ENCODE peak calls at places on chromosome 14, in ten cellular contexts. V is uterus; D is aorta; E is A549; M is right cardiac atrium; F is AG04450; H is upper lobe of right lung; L is CD8-positive, alpha-beta memory T cell; P is dorsolateral prefrontal cortex; T is mesenchymal stem cell. K is an unnamed sample.

GRCh38 chr14:69708586-69709169 is 58.3 kb upstream of the SRSF5 start:
- DNase-seq in F (no peak), V (no peak), T (no peak), L (no peak), H (no peak), P (peak; percentile 64), D (no peak), M (no peak), E (no peak), K (no peak)

GRCh38 chr14:75242546-75243273 is 35.9 kb upstream of the FOS start:
- DNase-seq in V (no peak), H (peak; percentile 37), D (no peak), L (no peak), E (no peak), F (peak; percentile 69), M (peak; percentile 63), P (no peak), T (peak; percentile 70), K (no peak)

GRCh38 chr14:21300892-21301291 is 21.0 kb downstream of the RPGRIP1 start:
- DNase-seq in P (no peak), V (no peak), F (no peak), T (no peak), E (no peak), M (peak; percentile 18), L (peak; percentile 51), H (peak; percentile 66), D (no peak), K (no peak)

GRCh38 chr14:45156067-45156466 is 20.3 kb downstream of the FANCM start:
- DNase-seq in P (no peak), D (no peak), T (no peak), V (no peak), L (no peak), F (no peak), E (no peak), H (no peak), M (no peak), K (no peak)

GRCh38 chr14:102575479-102576428 is 16.7 kb upstream of the RCOR1 start:
- DNase-seq in P (no peak), L (no peak), E (no peak), H (no peak), T (no peak), F (no peak), D (no peak), M (no peak), V (no peak), K (no peak)

GRCh38 chr14:24071144-24071697 is at the start of gene CPNE6:
- DNase-seq in V (no peak), H (no peak), M (no peak), F (no peak), D (peak; percentile 37), P (peak; percentile 69), L (no peak), E (no peak), T (no peak), K (no peak)

GRCh38 chr14:35687335-35687939 is 121.7 kb downstream of the RALGAPA1 start:
- DNase-seq in T (peak; percentile 63), P (peak; percentile 43), E (peak; percentile 4), V (no peak), F (peak; percentile 27), D (no peak), L (no peak), H (no peak), M (no peak), K (no peak)

GRCh38 chr14:46490150-46490769 is 161.3 kb downstream of the RPL10L start:
- DNase-seq in D (no peak), T (peak; percentile 45), M (no peak), F (no peak), L (no peak), H (no peak), P (no peak), E (no peak), V (no peak), K (no peak)

GRCh38 chr14:102097441-102098135 is 10.7 kb upstream of the HSP90AA1 start:
- DNase-seq in T (no peak), E (no peak), D (no peak), L (no peak), P (no peak), M (no peak), F (no peak), V (no peak), H (peak; percentile 26), K (no peak)

GRCh38 chr14:37594916-37595808 is at the start of the genes FOXA1 and TTC6:
- DNase-seq in T (peak; percentile 47), F (no peak), L (no peak), P (no peak), E (peak; percentile 53), V (no peak), H (peak; percentile 88), M (no peak), D (no peak), K (no peak)

GRCh38 chr14:102427642-102428041 is 64.9 kb downstream of the TECPR2 start:
- DNase-seq in F (no peak), T (no peak), H (peak; percentile 46), V (no peak), E (no peak), P (no peak), L (no peak), D (no peak), M (no peak), K (no peak)

GRCh38 chr14:72753044-72753710 is 140.7 kb downstream of the DPF3 start:
- DNase-seq in P (no peak), M (no peak), T (no peak), L (no peak), H (no peak), D (no peak), E (no peak), F (no peak), V (no peak), K (no peak)

GRCh38 chr14:100586520-100587247 is 533 bp downstream of the BEGAIN start:
- DNase-seq in V (peak; percentile 4), L (peak; percentile 40), P (no peak), D (peak; percentile 48), F (no peak), M (peak; percentile 16), T (no peak), E (peak; percentile 51), H (peak; percentile 66), K (no peak)

GRCh38 chr14:79549515-79549914 is 661.8 kb downstream of the DIO2 start:
- DNase-seq in M (no peak), E (no peak), D (no peak), F (no peak), T (peak; percentile 20), V (no peak), H (no peak), L (no peak), P (no peak), K (no peak)

GRCh38 chr14:86334355-86334754 is 804.4 kb downstream of the FLRT2 start:
- DNase-seq in V (no peak), P (no peak), M (no peak), H (no peak), T (peak; percentile 44), F (peak; percentile 3), D (no peak), L (no peak), E (no peak), K (no peak)
- H3K27ac ChIP-seq in V (no peak overlapping the region), P (no peak overlapping the region), M (no peak overlapping the region), H (no peak overlapping the region), T (no peak overlapping the region), F (no peak overlapping the region), D (no peak overlapping the region), L (no peak overlapping the region), E (no peak overlapping the region), K (no peak overlapping the region)

DNA sequence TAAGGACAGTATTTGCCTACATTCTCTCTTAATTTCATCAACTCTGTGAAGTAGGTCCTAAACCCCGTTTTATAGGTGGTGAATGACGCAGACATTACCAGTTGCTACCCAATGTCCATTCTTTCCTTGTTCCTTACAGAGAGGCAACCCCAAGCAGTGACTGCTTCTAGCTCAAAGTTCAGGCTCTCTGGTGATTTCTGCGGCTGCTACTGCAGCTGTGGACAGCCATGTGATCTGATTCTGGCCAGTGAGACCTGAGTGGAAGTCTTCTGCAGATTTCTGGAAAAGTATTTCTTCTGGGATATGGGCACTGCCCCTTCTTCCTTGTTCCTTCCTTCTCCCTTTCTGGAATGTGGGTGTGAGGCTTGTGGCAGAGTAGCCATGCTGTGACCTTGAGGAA is 82.9 kb downstream of the ARF6 start:
- DNase-seq in P (no peak), T (no peak), F (no peak), E (no peak), D (no peak), L (no peak), H (no peak), M (no peak), V (no peak), K (no peak)
- H3K27ac ChIP-seq in P (no peak overlapping the region), T (peak overlapping the region; percentile 93), F (peak overlapping the region; percentile 57), E (peak overlapping the region; percentile 88), D (peak overlapping the region; percentile 98), L (no peak overlapping the region), H (no peak overlapping the region), M (no peak overlapping the region), V (peak overlapping the region; percentile 8), K (peak overlapping the region; percentile 14)

DNA sequence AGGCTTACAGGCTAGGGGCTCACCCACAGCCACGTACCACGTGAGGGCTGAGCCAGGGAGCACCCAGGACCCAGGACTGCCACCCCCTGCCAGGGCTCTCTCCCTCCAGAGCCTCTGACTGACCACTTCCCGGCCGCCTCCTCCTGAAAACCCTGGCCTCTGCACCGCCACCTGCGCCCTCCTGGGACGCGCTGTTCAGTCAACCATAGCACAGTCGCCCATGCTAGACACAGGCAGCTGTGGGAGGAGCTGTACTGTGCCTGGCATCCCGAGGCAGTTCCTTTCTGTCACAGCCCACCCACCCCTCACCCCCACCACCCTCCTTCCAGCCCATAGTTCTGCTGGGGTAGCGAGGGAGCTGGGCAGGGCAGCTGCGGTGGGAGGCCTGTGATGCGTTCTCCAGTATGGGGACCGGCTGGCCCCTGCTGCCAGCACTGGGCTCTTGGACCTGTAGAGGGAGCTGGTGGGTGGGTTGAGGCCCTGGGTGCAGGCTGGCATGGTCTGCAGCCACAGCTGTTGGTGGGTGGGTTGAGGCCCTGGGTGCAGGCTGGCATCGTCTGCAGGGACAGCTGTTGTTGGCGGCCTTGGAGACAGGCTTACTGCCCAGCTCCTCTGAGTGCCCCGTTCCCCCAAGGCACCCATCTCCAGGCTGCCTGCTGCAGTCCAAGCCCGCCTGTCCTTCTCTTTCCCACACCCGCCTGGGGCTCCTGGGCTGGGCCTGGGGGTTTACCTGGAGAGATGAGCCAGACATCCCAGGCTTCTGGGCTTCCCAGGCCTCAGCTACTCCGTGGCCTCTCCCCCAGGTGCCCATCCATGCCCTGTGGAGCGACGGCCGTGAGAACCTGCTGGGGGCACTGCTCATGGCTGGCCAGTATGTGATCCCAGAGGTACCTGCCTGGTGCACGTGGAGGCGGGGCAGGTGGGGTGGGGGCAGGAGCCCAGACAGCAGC is 11.5 kb downstream of the ASPG start:
- DNase-seq in F (no peak), D (peak; percentile 42), V (no peak), M (peak; percentile 7), L (peak; percentile 44), H (peak; percentile 61), T (no peak), E (no peak), P (no peak), K (no peak)
- H3K27ac ChIP-seq in F (no peak overlapping the region), D (no peak overlapping the region), V (no peak overlapping the region), M (no peak overlapping the region), L (no peak overlapping the region), H (no peak overlapping the region), T (no peak overlapping the region), E (no peak overlapping the region), P (no peak overlapping the region), K (no peak overlapping the region)

DNA sequence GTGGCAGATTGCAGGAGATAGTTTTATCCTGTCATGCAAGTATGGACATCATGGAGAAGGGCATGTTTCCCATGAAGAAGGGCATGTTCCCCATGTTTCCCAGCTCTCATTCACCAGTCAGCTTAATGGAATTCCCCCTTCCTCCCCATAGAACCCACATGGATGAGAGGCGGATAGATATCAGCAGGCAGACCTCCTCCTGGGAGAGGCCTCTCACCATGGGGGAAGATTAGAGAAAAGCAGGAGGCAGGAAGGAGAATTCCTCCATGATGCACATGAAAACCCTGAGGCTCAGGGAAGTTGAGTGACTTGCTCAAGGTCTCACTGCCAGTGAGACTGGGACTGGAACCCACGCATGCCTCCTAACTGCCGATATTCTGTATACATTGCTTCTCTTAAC is 92.9 kb upstream of the FOXN3 start:
- DNase-seq in F (no peak), L (no peak), V (no peak), T (peak; percentile 72), E (no peak), M (no peak), H (no peak), P (no peak), D (no peak), K (no peak)
- H3K27ac ChIP-seq in F (no peak overlapping the region), L (peak overlapping the region; percentile 72), V (no peak overlapping the region), T (peak overlapping the region; percentile 63), E (no peak overlapping the region), M (no peak overlapping the region), H (no peak overlapping the region), P (no peak overlapping the region), D (no peak overlapping the region), K (peak overlapping the region; percentile 43)